ENCODE peak calls at places on chromosomes 7 and 10, in six cellular contexts. L is HCT116, S is suprapubic skin, T is Peyer's patch, M is neural progenitor cell, C is uterus. B is an unnamed sample.

GRCh38 chr10:112797221-112797620 is 152.8 kb upstream of the TCF7L2 start:
- DNase-seq in L (no peak), S (no peak), T (no peak), M (peak; percentile 69), C (no peak), B (no peak)

GRCh38 chr10:115696747-115697146 is 576.3 kb downstream of the GFRA1 start:
- DNase-seq in L (no peak), S (no peak), T (no peak), M (no peak), C (no peak), B (no peak)

GRCh38 chr10:84341983-84342382 is 13.6 kb downstream of the CCSER2 start:
- DNase-seq in L (no peak), S (no peak), T (no peak), M (no peak), C (no peak), B (no peak)

GRCh38 chr10:102186128-102186527 is 33.9 kb downstream of the NOLC1 start:
- DNase-seq in L (no peak), S (no peak), T (no peak), M (no peak), C (no peak), B (no peak)

GRCh38 chr10:32379950-32380547 is 33.1 kb upstream of the EPC1 start:
- DNase-seq in L (no peak), S (no peak), T (no peak), M (peak; percentile 2), C (no peak), B (no peak)

GRCh38 chr7:136353287-136353686 is 376.1 kb upstream of the MTPN start:
- DNase-seq in L (no peak), S (no peak), T (no peak), M (no peak), C (no peak), B (no peak)

GRCh38 chr7:43467846-43468245 is 115.1 kb upstream of the STK17A start:
- DNase-seq in L (no peak), S (no peak), T (no peak), M (no peak), C (no peak), B (no peak)

GRCh38 chr10:15802375-15802949 is 57.8 kb downstream of the MINDY3 start:
- DNase-seq in L (no peak), S (no peak), T (no peak), M (no peak), C (no peak), B (no peak)

GRCh38 chr7:144818516-144818915 is 17.3 kb downstream of the TPK1 start:
- DNase-seq in L (no peak), S (no peak), T (peak; percentile 61), M (no peak), C (no peak), B (peak; percentile 22)

GRCh38 chr7:104453190-104453589 is 124.8 kb downstream of the LHFPL3 start:
- DNase-seq in L (no peak), S (no peak), T (no peak), M (no peak), C (no peak), B (no peak)

GRCh38 chr10:788796-789748 is 99.6 kb upstream of the DIP2C start:
- DNase-seq in L (peak; percentile 18), S (peak; percentile 83), T (peak; percentile 34), M (peak; percentile 72), C (no peak), B (peak; percentile 82)

GRCh38 chr7:54015251-54015650 is 526.9 kb upstream of the VSTM2A start:
- DNase-seq in L (no peak), S (no peak), T (no peak), M (peak; percentile 23), C (no peak), B (no peak)

GRCh38 chr10:122706467-122706866 is 6.8 kb upstream of the C10orf120 start:
- DNase-seq in L (no peak), S (no peak), T (no peak), M (no peak), C (no peak), B (no peak)

GRCh38 chr7:15130666-15131541 is 228.4 kb upstream of the DGKB start:
- DNase-seq in L (no peak), S (no peak), T (no peak), M (no peak), C (no peak), B (peak; percentile 63)

GRCh38 chr7:140048138-140048537 is 14.6 kb downstream of the PARP12 start:
- DNase-seq in L (no peak), S (no peak), T (no peak), M (no peak), C (no peak), B (no peak)

GRCh38 chr7:70741666-70742065 is 390.3 kb upstream of the GALNT17 start:
- DNase-seq in L (no peak), S (no peak), T (no peak), M (no peak), C (no peak), B (no peak)
- H3K4me1 ChIP-seq in L (no peaks in the 10 kb centered on the region), S (peaks cover 33% of the 10 kb centered on the region), T (no peaks in the 10 kb centered on the region), M (peaks cover 15% of the 10 kb centered on the region), C (no peaks in the 10 kb centered on the region), B (no peaks in the 10 kb centered on the region)

GRCh38 chr10:80507484-80507880 is 30.2 kb upstream of the SH2D4B start:
- DNase-seq in L (no peak), S (no peak), T (no peak), M (no peak), C (no peak), B (no peak)
- H3K27ac ChIP-seq in L (peak overlapping the region; percentile 90), S (no peak overlapping the region), T (no peak overlapping the region), M (no peak overlapping the region), C (peak overlapping the region; percentile 63), B (peak overlapping the region; percentile 97)

GRCh38 chr7:290554-291301 is 758 bp downstream of the FOXL3 start:
- DNase-seq in L (no peak), S (no peak), T (no peak), M (no peak), C (no peak), B (no peak)

GRCh38 chr7:292826-293225 is 2.9 kb downstream of the FOXL3 start:
- DNase-seq in L (no peak), S (peak; percentile 38), T (no peak), M (no peak), C (no peak), B (no peak)

GRCh38 chr7:289209-289755 is 688 bp upstream of the FOXL3 start:
- DNase-seq in L (no peak), S (peak; percentile 42), T (no peak), M (no peak), C (no peak), B (no peak)

GRCh38 chr7:289756-290553 is at the start of gene FOXL3:
- DNase-seq in L (no peak), S (peak; percentile 44), T (no peak), M (no peak), C (no peak), B (no peak)

DNA sequence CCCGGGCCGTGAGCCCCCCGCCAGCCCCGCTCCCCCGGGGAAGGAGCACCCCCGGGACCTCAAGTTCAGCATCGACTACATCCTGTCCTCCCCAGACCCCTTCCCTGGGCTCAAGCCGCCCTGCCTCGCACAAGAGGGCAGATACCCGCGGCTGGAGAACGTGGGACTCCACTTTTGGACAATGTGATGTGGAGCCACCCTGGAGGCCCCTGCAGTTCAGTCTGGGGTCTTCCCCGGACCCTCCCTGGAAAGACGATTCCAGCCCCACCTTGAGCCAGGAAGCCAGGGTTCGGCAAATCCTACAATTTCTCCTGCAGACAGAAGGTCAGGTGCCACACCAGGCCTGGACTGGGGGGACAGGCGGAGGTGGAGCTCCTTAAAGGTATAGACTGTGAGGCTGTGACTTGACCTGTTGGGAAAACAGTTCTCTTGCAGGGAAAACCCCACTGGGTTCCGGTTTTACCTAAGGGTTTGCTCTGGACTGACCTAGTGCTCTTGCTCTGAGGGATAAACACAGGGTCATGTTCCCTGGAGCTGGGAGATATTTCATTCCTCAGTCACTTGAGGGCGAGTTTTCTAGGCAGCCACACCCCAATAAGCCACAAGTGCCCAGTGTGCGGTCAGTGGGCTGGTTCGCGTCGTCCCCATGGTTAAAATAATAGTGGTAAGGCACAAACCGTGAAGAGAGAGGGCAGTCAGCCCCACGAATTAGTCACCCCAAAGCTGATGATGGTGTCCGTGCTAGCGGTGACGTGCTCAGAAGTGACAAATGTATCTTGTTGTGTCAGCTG is 1.5 kb downstream of the FOXL3 start:
- DNase-seq in L (no peak), S (peak; percentile 48), T (no peak), M (no peak), C (no peak), B (no peak)
- H3K27me3 ChIP-seq in L (no peaks in the 10 kb centered on the region), S (peaks cover 82% of the 10 kb centered on the region), T (no peaks in the 10 kb centered on the region), M (no peaks in the 10 kb centered on the region), C (peaks cover 28% of the 10 kb centered on the region), B (peaks cover 52% of the 10 kb centered on the region)

GRCh38 chr10:35611750-35612149 is 6.6 kb downstream of the GJD4 start:
- DNase-seq in L (no peak), S (no peak), T (no peak), M (peak; percentile 22), C (no peak), B (no peak)

GRCh38 chr10:35613107-35613440 is 7.9 kb downstream of the GJD4 start:
- DNase-seq in L (no peak), S (no peak), T (no peak), M (no peak), C (no peak), B (no peak)

GRCh38 chr10:35612385-35613106 is 7.4 kb downstream of the GJD4 start:
- DNase-seq in L (no peak), S (no peak), T (no peak), M (no peak), C (no peak), B (no peak)

GRCh38 chr10:35613597-35614226 is 8.6 kb downstream of the GJD4 start:
- DNase-seq in L (no peak), S (no peak), T (no peak), M (peak; percentile 39), C (no peak), B (no peak)

DNA sequence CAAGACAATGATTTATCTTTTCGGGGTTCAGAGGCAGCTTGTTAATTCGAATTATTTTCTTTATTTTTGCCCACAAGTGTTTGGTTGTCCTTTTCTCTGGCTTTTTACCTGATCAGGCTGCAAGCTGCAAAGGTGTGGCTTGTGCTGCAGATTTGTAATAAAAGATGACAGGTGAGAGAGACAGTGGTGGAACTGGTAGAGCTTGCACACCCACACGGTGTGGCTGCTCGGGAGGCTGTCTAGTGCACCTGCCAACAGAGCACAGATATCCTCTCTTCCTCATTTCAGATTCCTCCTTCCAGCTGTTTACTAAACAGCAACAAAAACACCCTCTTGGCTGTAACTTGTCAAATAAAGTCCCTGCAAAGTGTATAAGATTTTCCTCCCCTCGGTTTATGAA is 9.2 kb downstream of the GJD4 start:
- DNase-seq in L (no peak), S (no peak), T (no peak), M (no peak), C (no peak), B (no peak)
- H3K4me1 ChIP-seq in L (no peaks in the 10 kb centered on the region), S (no peaks in the 10 kb centered on the region), T (no peaks in the 10 kb centered on the region), M (no peaks in the 10 kb centered on the region), C (no peaks in the 10 kb centered on the region), B (no peaks in the 10 kb centered on the region)

GRCh38 chr7:151793991-151794507 is 82.9 kb downstream of the PRKAG2 start:
- DNase-seq in L (no peak), S (no peak), T (no peak), M (no peak), C (no peak), B (no peak)
- H3K27ac ChIP-seq in L (no peak overlapping the region), S (peak overlapping the region; percentile 45), T (no peak overlapping the region), M (no peak overlapping the region), C (no peak overlapping the region), B (no peak overlapping the region)

GRCh38 chr7:25895792-25896171 is 256.2 kb upstream of the NFE2L3 start:
- DNase-seq in L (no peak), S (no peak), T (no peak), M (peak; percentile 25), C (no peak), B (no peak)
- H3K27me3 ChIP-seq in L (no peaks in the 10 kb centered on the region), S (no peaks in the 10 kb centered on the region), T (no peaks in the 10 kb centered on the region), M (no peaks in the 10 kb centered on the region), C (no peaks in the 10 kb centered on the region), B (peaks cover 12% of the 10 kb centered on the region)